ENCODE peak calls at places on chromosomes 13 and 19, in four cellular contexts. T is GM12891, P is transverse colon, R is HCT116. V is an unnamed sample.

GRCh38 chr13:98581971-98582702 is 5.2 kb upstream of the STK24 start:
- DNase-seq in P (no peak), R (no peak), T (no peak), V (no peak)

GRCh38 chr19:18014197-18014596 is 6.2 kb downstream of the ARRDC2 start:
- DNase-seq in T (no peak), P (no peak), R (no peak), V (no peak)

GRCh38 chr19:10288662-10289166 is 1.0 kb upstream of the ICAM5 start:
- DNase-seq in T (no peak), P (peak), R (peak), V (peak)

GRCh38 chr19:17755533-17755885 is 4.2 kb downstream of the FCHO1 start:
- DNase-seq in P (no peak), T (no peak), R (no peak), V (no peak)

GRCh38 chr13:91647361-91647970 is 249.0 kb downstream of the GPC5 start:
- DNase-seq in P (peak), T (no peak), R (no peak), V (no peak)

GRCh38 chr13:98180092-98180491 is 3.0 kb upstream of the RNF113B start:
- DNase-seq in R (no peak), P (no peak), T (no peak), V (no peak)

GRCh38 chr19:46840157-46840942 is 10.3 kb downstream of the AP2S1 start:
- DNase-seq in R (no peak), P (peak), T (peak), V (peak)

GRCh38 chr13:101416181-101417042 is at the start of gene NALCN:
- DNase-seq in P (no peak), R (no peak), T (no peak), V (no peak)

GRCh38 chr19:41327076-41327475 is 17.1 kb downstream of the CCDC97 start:
- DNase-seq in R (no peak), T (no peak), P (no peak), V (no peak)

GRCh38 chr19:39802958-39803357 is 24.3 kb downstream of the LEUTX start:
- DNase-seq in T (no peak), P (no peak), R (no peak), V (no peak)

GRCh38 chr13:75432811-75433244 is 49.1 kb downstream of the TBC1D4 start:
- DNase-seq in P (no peak), R (no peak), T (no peak), V (no peak)

GRCh38 chr19:3154957-3155736 is 19.3 kb downstream of the GNA15 start:
- DNase-seq in P (peak), R (peak), T (peak), V (peak)

GRCh38 chr13:38767506-38768265 is 80.8 kb downstream of the FREM2 start:
- DNase-seq in P (no peak), T (no peak), R (no peak), V (no peak)

GRCh38 chr13:26942184-26942583 is 181.6 kb upstream of the GPR12 start:
- DNase-seq in R (no peak), T (no peak), P (no peak), V (no peak)

GRCh38 chr13:35500071-35500595 is 23.6 kb upstream of the MAB21L1 start:
- DNase-seq in P (no peak), T (no peak), R (no peak), V (no peak)

DNA sequence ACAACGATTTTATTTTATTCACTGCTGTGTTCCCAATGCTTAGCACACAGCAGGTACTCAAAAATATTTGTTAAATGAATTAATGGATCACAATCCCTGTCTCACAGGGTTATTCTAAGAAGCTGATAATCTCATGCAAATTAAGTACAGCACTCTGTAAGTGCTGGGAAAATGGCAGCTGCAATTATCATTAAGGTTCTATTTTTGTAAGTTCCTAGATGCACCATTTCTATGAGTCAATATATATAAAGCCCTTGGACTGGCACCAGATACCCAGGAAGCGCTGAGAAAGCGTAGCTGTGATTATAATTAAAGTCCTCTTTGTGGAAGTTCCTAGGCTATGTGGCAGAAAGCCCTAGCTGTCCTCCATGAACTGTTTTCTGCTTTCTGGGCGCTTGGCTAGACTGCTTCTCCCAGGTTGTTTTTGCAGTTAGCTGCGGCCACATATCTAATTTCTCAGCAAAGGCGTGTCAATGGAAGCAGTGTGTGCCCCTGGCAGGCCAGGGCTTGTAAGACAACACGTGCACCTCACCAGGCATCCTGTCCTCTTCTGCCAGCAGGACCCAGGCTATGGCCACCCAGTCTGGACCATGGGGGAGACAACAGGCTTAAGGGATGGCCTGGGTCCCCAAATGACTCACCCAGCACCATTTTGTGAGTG is 5.2 kb upstream of the SRRM5 start:
- DNase-seq in R (no peak), T (no peak), P (no peak), V (no peak)
- TF ChIP-seq POLR2AphosphoS5 in R (no peak), T (no peak), P (no peak), V (no peak)

DNA sequence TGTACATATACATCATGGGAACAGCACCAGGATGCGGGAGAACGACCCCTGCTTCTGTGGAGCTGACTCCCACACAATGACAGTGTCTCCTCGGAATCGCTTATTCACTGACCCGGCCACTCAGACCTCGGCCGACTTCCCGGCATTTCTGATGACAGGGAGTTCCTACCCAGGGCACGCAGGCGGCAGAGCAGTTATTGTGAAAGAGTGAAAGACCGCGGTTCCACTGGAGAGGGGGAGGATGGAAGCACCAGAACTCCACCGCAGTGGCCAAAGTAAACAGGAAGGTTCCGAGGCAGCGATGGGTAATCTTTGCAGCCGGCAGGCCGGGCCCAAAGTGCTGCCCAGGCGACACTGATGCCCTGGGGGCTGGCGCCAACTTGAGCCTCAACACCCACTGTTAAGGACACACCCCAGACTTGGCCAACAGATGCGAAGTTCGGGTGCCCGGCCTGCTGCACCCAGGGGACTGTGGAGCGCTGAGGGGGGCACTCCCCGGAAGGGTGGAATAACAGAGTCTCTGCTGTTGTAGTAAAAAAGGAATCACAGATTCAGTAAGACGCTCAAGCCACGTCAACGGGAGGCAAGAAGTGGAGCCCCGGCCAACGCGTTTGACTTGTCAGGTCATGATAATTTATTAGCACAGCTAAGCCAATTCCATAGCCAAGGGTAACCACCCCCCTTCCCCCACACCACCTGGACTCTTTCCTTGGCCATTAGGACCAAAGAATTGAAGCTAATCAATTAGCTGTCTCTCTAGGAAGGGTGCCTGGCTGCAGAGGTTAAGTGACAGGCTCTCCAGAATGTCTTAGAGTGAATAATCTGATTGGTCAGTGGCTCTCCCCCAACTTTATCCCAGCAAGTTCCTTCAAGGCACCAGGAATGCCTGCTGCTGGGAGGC is 5.8 kb downstream of the MLLT1 start:
- DNase-seq in R (no peak), T (no peak), P (peak), V (peak)
- TF ChIP-seq POLR2AphosphoS5 in R (no peak), T (no peak), P (peak), V (peak)

GRCh38 chr13:44326961-44327360 is 46.7 kb upstream of the SERP2 start:
- DNase-seq in R (no peak), P (no peak), T (no peak), V (no peak)

GRCh38 chr13:44321961-44322360 is 51.7 kb upstream of the SERP2 start:
- DNase-seq in T (no peak), P (no peak), R (no peak), V (no peak)

GRCh38 chr13:44323754-44324153 is 49.9 kb upstream of the SERP2 start:
- DNase-seq in P (no peak), R (no peak), T (no peak), V (no peak)

GRCh38 chr13:44320611-44321010 is 53.0 kb upstream of the SERP2 start:
- DNase-seq in T (no peak), P (no peak), R (no peak), V (no peak)

DNA sequence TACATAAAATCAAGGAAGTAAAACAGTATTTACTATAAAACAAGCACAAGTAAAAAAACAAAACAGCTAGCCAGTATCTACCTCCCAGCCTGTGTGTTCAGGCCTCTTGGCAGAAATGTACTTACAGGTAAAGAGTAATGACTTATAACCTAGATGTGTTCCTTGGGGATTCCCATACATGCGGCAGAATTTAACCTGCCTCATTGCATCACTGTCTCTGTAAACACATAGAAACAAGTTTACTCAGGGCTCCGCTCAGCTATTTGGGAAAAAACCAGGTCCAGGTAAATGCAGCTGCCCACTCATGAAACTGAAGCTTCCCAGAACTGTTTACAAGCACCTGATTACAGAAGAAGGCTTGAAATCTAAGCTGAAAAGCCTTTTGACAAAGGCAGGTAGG is 50.7 kb upstream of the SERP2 start:
- DNase-seq in T (no peak), P (no peak), R (no peak), V (no peak)
- TF ChIP-seq POLR2AphosphoS5 in T (no peak), P (no peak), R (no peak), V (no peak)

GRCh38 chr13:44306401-44307192 is 67.0 kb upstream of the SERP2 start:
- DNase-seq in P (peak), T (no peak), R (peak), V (peak)
- TF ChIP-seq POLR2AphosphoS5 in P (peak), T (no peak), R (peak), V (peak)

DNA sequence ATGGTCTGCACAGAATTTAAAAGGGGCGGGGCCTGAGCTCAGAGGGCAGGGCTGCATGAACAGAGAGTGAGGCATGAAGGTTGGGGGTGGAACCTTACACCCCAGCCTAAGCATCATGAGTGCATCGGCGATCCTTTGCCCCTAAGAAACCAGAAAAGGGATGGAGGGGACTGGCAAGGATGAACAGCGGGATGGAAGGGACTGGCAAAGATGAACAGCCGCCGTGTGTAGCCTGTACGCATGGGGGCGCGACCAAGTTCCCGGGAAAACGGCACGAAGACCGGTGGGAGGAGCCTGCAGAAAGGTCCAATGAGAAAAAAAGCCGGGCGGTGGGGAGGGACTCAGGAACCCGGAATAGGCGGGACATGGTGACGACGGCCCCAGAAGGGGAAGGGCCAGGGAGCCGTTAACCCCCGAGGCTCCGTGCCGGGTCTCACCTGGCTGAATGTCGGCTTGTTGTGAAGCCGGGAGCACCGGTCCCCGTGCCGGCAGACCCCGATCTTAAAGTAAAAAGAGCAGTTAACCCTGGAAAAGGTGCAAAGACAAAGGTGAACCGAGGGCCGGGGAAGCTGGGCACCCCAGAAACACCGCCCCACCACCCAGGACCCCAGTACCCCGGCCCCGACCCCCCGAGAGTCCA is 410 bp downstream of the U2AF1L4 start:
- DNase-seq in R (peak), P (peak), T (peak), V (peak)
- TF ChIP-seq POLR2AphosphoS5 in R (peak), P (no peak), T (peak), V (peak)

V was measured in stomach.